ENCODE peak calls at places on chromosomes 3 and 15, in six cellular contexts. I, B, L, C, E and K are unnamed samples. For H3K4me1, the result is how much of the 10 kb centered on the place peaks cover.

GRCh38 chr15:63048986-63049665 is 6.6 kb downstream of the TPM1 start:
- DNase-seq in C (peak), B (peak), I (peak), L (peak), E (peak), K (peak)

GRCh38 chr15:58999694-59000093 is 12.2 kb downstream of the RNF111 start:
- DNase-seq in I (no peak), L (no peak), B (no peak), E (no peak), C (no peak), K (no peak)

GRCh38 chr3:129343643-129344360 is 65.1 kb downstream of the HMCES start:
- DNase-seq in C (peak), E (peak), B (no peak), I (peak), L (peak), K (peak)

GRCh38 chr15:35697549-35698299 is 151.8 kb upstream of the DPH6 start:
- DNase-seq in E (no peak), C (peak), I (peak), L (peak), B (no peak), K (peak)

GRCh38 chr15:93060336-93061248 is 28.4 kb downstream of the RGMA start:
- DNase-seq in E (no peak), L (no peak), B (no peak), C (no peak), I (no peak), K (no peak)

GRCh38 chr15:71151061-71151460 is 35.8 kb downstream of the THSD4 start:
- DNase-seq in C (peak), B (no peak), I (peak), L (no peak), E (no peak), K (peak)

GRCh38 chr15:64634020-64634419 is 141.4 kb downstream of the RBPMS2 start:
- DNase-seq in I (peak), L (peak), C (peak), E (no peak), B (no peak), K (no peak)

GRCh38 chr3:19052874-19053273 is 95.4 kb upstream of the KCNH8 start:
- DNase-seq in C (no peak), I (no peak), E (no peak), B (no peak), L (no peak), K (no peak)

GRCh38 chr3:162569314-162569713 is 1072.7 kb downstream of the OTOL1 start:
- DNase-seq in B (no peak), L (no peak), E (no peak), C (no peak), I (no peak), K (no peak)

GRCh38 chr3:41195970-41196369 is 3.3 kb upstream of the CTNNB1 start:
- DNase-seq in C (no peak), I (no peak), E (no peak), L (no peak), B (peak), K (no peak)

GRCh38 chr3:186354100-186354499 is 7.9 kb downstream of the DGKG start:
- DNase-seq in C (no peak), I (no peak), E (no peak), B (no peak), L (no peak), K (no peak)

GRCh38 chr15:68354923-68355322 is 77.0 kb downstream of the ITGA11 start:
- DNase-seq in C (peak), L (no peak), B (no peak), E (no peak), I (peak), K (no peak)

GRCh38 chr3:16516695-16517481 is 3.4 kb upstream of the RFTN1 start:
- DNase-seq in E (no peak), B (peak), C (peak), L (no peak), I (peak), K (peak)

GRCh38 chr3:132222868-132223538 is 94.2 kb upstream of the ACP3 start:
- DNase-seq in L (no peak), C (no peak), E (no peak), I (peak), B (no peak), K (peak)

GRCh38 chr3:158167737-158168469 is 58.0 kb downstream of the RSRC1 start:
- DNase-seq in I (peak), B (no peak), E (no peak), L (no peak), C (peak), K (no peak)
- H3K27ac ChIP-seq in I (no peak), B (no peak), E (no peak), L (no peak), C (no peak), K (no peak)

DNA sequence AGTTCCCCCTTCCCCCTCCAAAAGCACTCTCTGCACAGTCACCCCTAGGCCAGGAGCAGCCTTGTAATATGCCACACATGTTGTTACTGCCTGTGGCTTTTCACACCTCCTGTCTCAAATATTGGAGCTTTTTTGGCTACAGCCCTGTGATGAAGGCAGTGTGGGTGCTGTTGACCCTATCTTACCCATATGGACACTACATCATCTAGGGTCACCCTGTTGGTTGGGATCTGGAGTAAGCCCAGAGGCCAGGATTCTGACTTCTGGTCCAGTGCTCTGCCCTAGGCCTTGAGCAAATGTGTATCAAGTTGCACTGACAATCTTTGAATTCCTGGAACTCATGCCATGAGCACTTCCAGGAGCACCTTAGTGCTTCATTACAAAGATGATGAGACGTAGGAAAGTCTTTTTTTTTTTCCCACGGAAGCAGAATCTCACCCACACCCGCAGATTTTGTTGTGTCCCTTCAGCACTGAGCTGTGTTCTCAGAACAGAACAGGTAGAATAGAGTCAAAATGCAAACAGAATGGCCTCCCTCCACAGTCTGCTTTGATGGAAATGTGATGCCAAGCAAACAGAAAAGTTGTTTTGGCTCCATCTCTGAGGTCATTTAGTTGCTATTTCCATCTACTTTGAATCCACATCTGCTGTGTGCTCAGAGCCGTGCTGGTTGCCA is 49.6 kb downstream of the SMAD3 start:
- DNase-seq in L (no peak), E (no peak), C (peak), B (no peak), I (no peak), K (no peak)
- H3K4me1 ChIP-seq in L (under half), E (half or more), C (half or more), B (half or more), I (under half), K (half or more)

GRCh38 chr15:52224211-52224610 is 33.0 kb upstream of the GNB5 start:
- DNase-seq in B (no peak), E (no peak), C (no peak), L (no peak), I (no peak), K (no peak)

GRCh38 chr15:52220896-52221660 is 29.9 kb upstream of the GNB5 start:
- DNase-seq in E (no peak), L (no peak), I (no peak), C (no peak), B (no peak), K (no peak)

GRCh38 chr15:52218816-52219215 is 27.6 kb upstream of the GNB5 start:
- DNase-seq in C (no peak), L (no peak), I (no peak), B (no peak), E (no peak), K (no peak)

GRCh38 chr15:52220251-52220650 is 29.1 kb upstream of the GNB5 start:
- DNase-seq in B (no peak), L (no peak), C (no peak), E (no peak), I (no peak), K (peak)

GRCh38 chr15:52221730-52222129 is 30.5 kb upstream of the GNB5 start:
- DNase-seq in C (no peak), E (no peak), I (no peak), B (no peak), L (no peak), K (no peak)
- H3K27ac ChIP-seq in C (no peak), E (no peak), I (no peak), B (no peak), L (no peak), K (no peak)

DNA sequence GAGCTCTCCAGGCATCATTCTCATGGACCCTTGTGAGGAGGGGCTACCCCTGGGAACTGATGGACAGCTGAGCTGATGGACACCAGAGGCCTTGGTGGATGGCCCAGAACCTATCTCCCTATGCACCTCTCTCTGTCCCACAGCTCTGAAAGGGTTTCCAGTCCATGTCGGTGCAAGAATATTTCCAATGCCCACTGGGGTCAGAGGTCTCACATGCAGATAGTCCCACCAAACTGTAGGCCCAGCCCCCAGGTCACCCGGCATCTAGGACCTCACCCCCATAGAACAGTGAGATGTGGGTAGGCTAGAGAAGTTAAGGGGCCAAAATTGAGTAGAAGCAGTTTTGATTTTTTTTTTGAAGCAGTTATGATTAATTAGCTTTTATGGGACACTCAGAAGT is 2.6 kb downstream of the ALPK3 start:
- DNase-seq in L (no peak), I (no peak), C (no peak), E (no peak), B (no peak), K (no peak)
- H3K4me1 ChIP-seq in L (under half), I (under half), C (under half), E (half or more), B (half or more), K (under half)

DNA sequence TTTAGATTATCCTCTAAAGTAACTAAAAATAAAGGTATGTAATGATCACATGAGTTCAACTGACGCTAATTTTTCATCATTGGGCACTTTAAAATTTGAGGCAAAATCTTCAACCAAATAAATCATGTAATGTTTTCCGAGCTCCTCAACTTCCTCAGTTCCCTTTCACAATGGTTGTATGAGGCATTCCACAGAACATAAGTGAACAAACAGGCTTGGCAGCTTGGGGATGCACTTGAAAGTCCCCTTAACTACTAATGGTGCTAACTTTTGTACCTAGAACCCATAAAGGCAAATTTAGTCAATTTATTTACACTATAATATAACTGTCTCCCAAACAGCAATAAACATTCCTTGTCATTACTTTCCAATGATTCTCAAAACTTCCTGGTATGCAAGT is 1137.9 kb downstream of the ROBO2 start:
- DNase-seq in L (no peak), B (no peak), C (no peak), E (no peak), I (no peak), K (no peak)
- H3K27ac ChIP-seq in L (no peak), B (no peak), C (no peak), E (no peak), I (no peak), K (no peak)

GRCh38 chr3:196654691-196655090 is 15.2 kb downstream of the NRROS start:
- DNase-seq in I (no peak), E (no peak), C (no peak), B (no peak), L (no peak), K (no peak)

GRCh38 chr3:196653127-196653795 is 13.8 kb downstream of the NRROS start:
- DNase-seq in E (no peak), L (no peak), B (no peak), C (no peak), I (no peak), K (no peak)

GRCh38 chr3:196654006-196654405 is 14.5 kb downstream of the NRROS start:
- DNase-seq in E (no peak), C (no peak), B (no peak), I (no peak), L (no peak), K (no peak)

GRCh38 chr3:196648856-196649255 is 9.4 kb downstream of the NRROS start:
- DNase-seq in E (no peak), I (no peak), C (peak), L (no peak), B (no peak), K (peak)

GRCh38 chr3:196650740-196651311 is 11.3 kb downstream of the NRROS start:
- DNase-seq in L (no peak), I (peak), C (peak), E (no peak), B (peak), K (no peak)
- H3K4me1 ChIP-seq in L (under half), I (under half), C (under half), E (under half), B (under half), K (under half)

DNA sequence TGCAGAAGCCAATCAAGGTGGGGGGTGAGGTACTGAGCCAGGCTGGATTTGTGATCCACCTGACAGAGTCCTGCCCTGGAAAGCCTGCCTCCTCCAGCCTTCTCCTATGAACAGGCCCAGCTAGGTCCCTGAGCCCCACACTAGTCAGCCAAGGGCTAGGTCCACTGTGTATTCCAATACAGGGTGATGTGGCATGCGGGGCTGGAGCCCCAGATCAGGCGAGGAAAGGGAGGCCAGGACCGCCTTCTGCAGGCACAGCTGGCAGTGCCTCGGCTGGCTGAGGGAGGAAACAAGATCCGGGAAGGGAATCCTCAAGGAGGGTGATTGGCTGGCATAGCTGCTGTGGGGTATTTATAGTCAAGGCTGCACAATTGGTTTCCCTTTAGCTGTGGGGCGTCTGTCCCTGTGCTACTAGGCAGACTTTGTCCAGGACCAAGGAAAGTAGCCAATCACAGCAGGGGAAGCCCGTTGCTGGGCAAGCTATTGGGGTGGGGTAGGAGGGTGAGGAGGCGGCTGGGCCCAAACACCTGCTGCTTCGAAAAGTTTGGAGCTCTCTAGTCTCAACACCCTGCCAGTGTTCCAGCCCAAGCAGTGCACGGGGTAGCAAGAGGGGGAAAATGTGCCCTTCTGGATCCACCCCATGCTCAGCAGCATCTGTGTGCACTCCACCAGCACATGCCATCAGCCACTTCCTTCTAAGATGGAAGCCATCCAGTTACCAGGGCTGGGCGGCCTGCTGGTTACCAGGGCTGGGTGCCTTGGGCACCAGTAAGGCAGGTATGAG is 5.9 kb downstream of the KY start:
- DNase-seq in E (peak), I (no peak), L (peak), B (peak), C (peak), K (no peak)
- H3K27ac ChIP-seq in E (peak), I (no peak), L (no peak), B (peak), C (no peak), K (no peak)

GRCh38 chr3:14416453-14416852 is 14.0 kb downstream of the SLC6A6 start:
- DNase-seq in B (no peak), I (no peak), C (no peak), L (no peak), E (no peak), K (no peak)
- H3K4me1 ChIP-seq in B (under half), I (under half), C (under half), L (under half), E (under half), K (under half)

DNA sequence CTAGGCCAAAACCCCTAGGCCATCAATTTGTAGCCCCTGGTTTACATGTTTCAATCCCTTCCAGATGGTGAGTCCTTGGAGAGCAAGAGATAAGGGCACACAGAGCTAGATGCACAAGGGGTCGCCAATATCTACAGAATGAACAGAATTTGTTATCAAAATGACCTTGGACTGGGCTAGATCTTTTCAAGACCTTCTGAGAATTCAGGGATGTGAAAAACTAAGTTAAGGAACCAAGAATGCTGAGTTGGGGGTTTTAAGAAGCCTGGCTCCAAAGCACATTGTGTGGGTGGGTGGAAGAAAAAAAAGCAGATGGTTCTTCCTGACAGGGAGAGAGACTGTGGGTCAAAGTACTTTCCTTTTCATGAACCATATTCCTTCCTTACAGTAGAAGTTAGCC is 10.2 kb downstream of the CDCP1 start:
- DNase-seq in L (no peak), C (peak), I (peak), B (no peak), E (no peak), K (no peak)
- H3K27ac ChIP-seq in L (peak), C (peak), I (no peak), B (no peak), E (no peak), K (no peak)